ENCODE peak calls at places on chromosomes 16 and 17, in seven cellular contexts. A is HepG2, I is SK-N-SH, H is HCT116, Y is K562, F is H1, R is GM12878. E is an unnamed sample.

GRCh38 chr17:31428111-31428510 is 36.6 kb downstream of the RAB11FIP4 start:
- DNase-seq in A (no peak), I (no peak), H (no peak), Y (no peak), F (no peak), R (no peak), E (no peak)

GRCh38 chr16:20940864-20941634 is 40.5 kb downstream of the LYRM1 start:
- DNase-seq in A (no peak), I (no peak), H (no peak), Y (no peak), F (no peak), R (no peak), E (no peak)

GRCh38 chr16:56005958-56006357 is 130.8 kb upstream of the CES5A start:
- DNase-seq in A (no peak), I (no peak), H (no peak), Y (no peak), F (no peak), R (no peak), E (no peak)

GRCh38 chr16:86872126-86872525 is 293.8 kb downstream of the FOXL1 start:
- DNase-seq in A (no peak), I (no peak), H (no peak), Y (no peak), F (no peak), R (no peak), E (no peak)

GRCh38 chr17:40975516-40975915 is 8.6 kb downstream of the KRT40 start:
- DNase-seq in A (no peak), I (no peak), H (no peak), Y (no peak), F (no peak), R (no peak), E (no peak)

GRCh38 chr17:8463089-8463488 is 27.4 kb downstream of the NDEL1 start:
- DNase-seq in A (no peak), I (no peak), H (no peak), Y (no peak), F (no peak), R (no peak), E (no peak)

GRCh38 chr16:89828199-89828869 is at the start of gene SPIRE2:
- DNase-seq in A (no peak), I (peak; percentile 95), H (no peak), Y (peak; percentile 85), F (peak; percentile 88), R (no peak), E (no peak)

GRCh38 chr17:60256174-60256573 is 106.4 kb downstream of the CA4 start:
- DNase-seq in A (no peak), I (no peak), H (no peak), Y (no peak), F (no peak), R (no peak), E (no peak)

GRCh38 chr16:73173396-73173795 is 125.5 kb upstream of the ZFHX3 start:
- DNase-seq in A (no peak), I (no peak), H (no peak), Y (no peak), F (no peak), R (no peak), E (no peak)

GRCh38 chr17:67011527-67012175 is 32.7 kb upstream of the CACNG1 start:
- DNase-seq in A (no peak), I (no peak), H (no peak), Y (no peak), F (no peak), R (no peak), E (no peak)

GRCh38 chr17:57585341-57586098 is 159.6 kb downstream of the CCDC182 start:
- DNase-seq in A (no peak), I (peak; percentile 85), H (no peak), Y (no peak), F (no peak), R (no peak), E (no peak)

GRCh38 chr16:1770328-1771071 is 843 bp downstream of the NME3 start:
- DNase-seq in A (no peak), I (peak; percentile 76), H (peak; percentile 62), Y (no peak), F (peak; percentile 76), R (no peak), E (no peak)

GRCh38 chr17:82799591-82799990 is 40.2 kb downstream of the ZNF750 start:
- DNase-seq in A (no peak), I (no peak), H (no peak), Y (no peak), F (no peak), R (no peak), E (no peak)

GRCh38 chr16:27500801-27501200 is 48.9 kb downstream of the GTF3C1 start:
- DNase-seq in A (no peak), I (no peak), H (no peak), Y (no peak), F (no peak), R (no peak), E (no peak)

GRCh38 chr17:82914375-82914774 is 74.6 kb upstream of the ZNF750 start:
- DNase-seq in A (no peak), I (no peak), H (no peak), Y (no peak), F (no peak), R (no peak), E (no peak)

GRCh38 chr16:89560413-89561194 is at the start of gene RPL13:
- DNase-seq in A (peak; percentile 95), I (peak; percentile 97), H (peak; percentile 93), Y (peak; percentile 97), F (peak; percentile 92), R (peak; percentile 67), E (no peak)

GRCh38 chr16:80623376-80623775 is 82.6 kb downstream of the DYNLRB2 start:
- DNase-seq in A (no peak), I (no peak), H (no peak), Y (no peak), F (no peak), R (no peak), E (no peak)

GRCh38 chr17:82098939-82099765 is 1.1 kb upstream of the FASN start:
- DNase-seq in A (no peak), I (no peak), H (no peak), Y (no peak), F (no peak), R (no peak), E (no peak)

GRCh38 chr16:19406891-19407491 is 10.7 kb upstream of the TMC5 start:
- DNase-seq in A (no peak), I (no peak), H (no peak), Y (no peak), F (no peak), R (no peak), E (no peak)

GRCh38 chr16:19415918-19416317 is 1.8 kb upstream of the TMC5 start:
- DNase-seq in A (no peak), I (no peak), H (no peak), Y (no peak), F (no peak), R (no peak), E (no peak)

GRCh38 chr16:19411298-19411697 is 6.4 kb upstream of the TMC5 start:
- DNase-seq in A (no peak), I (no peak), H (no peak), Y (no peak), F (no peak), R (no peak), E (no peak)

GRCh38 chr16:19415461-19415860 is 2.2 kb upstream of the TMC5 start:
- DNase-seq in A (no peak), I (no peak), H (no peak), Y (no peak), F (no peak), R (no peak), E (no peak)

DNA sequence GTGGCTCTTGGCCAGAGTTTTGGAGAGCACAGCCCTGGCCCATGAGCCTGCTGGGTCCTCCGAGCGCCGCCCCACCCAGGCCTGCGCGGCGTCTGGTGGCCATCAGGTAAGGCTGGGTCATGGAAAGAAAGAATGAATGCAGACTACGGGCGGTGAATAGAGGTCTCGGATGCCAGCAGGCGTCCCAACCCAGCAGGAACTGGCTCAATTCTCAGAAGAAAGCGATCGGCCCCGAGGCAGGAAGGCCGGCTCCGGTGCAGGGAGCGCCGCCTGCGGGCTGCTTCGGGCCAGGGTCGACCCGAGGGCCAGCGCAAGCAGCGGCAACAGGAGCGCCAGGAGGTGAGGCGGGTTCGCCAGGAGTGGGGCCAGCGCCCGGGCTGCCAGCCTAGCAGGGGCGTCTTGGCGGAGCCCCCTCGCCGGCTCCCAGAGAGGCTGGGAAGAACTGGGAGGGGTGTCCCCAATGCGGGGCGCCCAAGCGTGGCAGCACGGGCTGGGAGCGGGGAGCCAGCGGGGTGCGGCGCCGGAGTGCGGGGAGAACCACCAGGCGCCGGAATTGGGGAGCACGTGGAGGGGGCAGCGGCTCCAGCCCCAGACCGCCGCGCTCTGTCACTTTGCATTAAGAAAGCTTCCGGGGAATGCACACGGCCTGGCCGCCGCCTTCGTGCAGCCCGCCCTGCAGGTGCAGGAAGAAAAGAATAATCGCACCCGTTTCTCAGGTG is 7.1 kb upstream of the TMC5 start:
- DNase-seq in A (no peak), I (peak; percentile 76), H (no peak), Y (no peak), F (peak; percentile 84), R (no peak), E (no peak)
- TF ChIP-seq SIN3A in A (no peak), I (no peak), H (no peak), Y (no peak), F (no peak), R (no peak), E (no peak)

GRCh38 chr17:76025294-76025693 is 1.8 kb downstream of the EVPL start:
- DNase-seq in A (no peak), I (no peak), H (no peak), Y (no peak), F (no peak), R (no peak), E (no peak)

GRCh38 chr17:76023900-76024237 is 3.2 kb downstream of the EVPL start:
- DNase-seq in A (no peak), I (no peak), H (no peak), Y (no peak), F (no peak), R (no peak), E (no peak)

GRCh38 chr17:76026714-76027158 is 370 bp downstream of the EVPL start:
- DNase-seq in A (no peak), I (no peak), H (no peak), Y (no peak), F (no peak), R (no peak), E (no peak)

GRCh38 chr17:76024353-76024752 is 2.8 kb downstream of the EVPL start:
- DNase-seq in A (no peak), I (no peak), H (no peak), Y (no peak), F (no peak), R (no peak), E (no peak)

GRCh38 chr17:76027159-76027839 is at the start of gene EVPL:
- DNase-seq in A (peak; percentile 79), I (no peak), H (peak; percentile 85), Y (no peak), F (no peak), R (no peak), E (no peak)
- TF ChIP-seq SIN3A in A (no peak), I (no peak), H (no peak), Y (no peak), F (no peak), R (no peak), E (no peak)

GRCh38 chr17:55274371-55275255 is 9.9 kb downstream of the HLF start:
- DNase-seq in A (no peak), I (no peak), H (no peak), Y (no peak), F (no peak), R (no peak), E (no peak)
- TF ChIP-seq SIN3A in A (peak; percentile 30), I (no peak), H (no peak), Y (no peak), F (no peak), R (no peak), E (no peak)

GRCh38 chr16:79062336-79062735 is 538.2 kb downstream of the MAF start:
- DNase-seq in A (no peak), I (no peak), H (no peak), Y (no peak), F (no peak), R (no peak), E (no peak)
- TF ChIP-seq SIN3A in A (no peak), I (no peak), H (no peak), Y (no peak), F (no peak), R (no peak), E (no peak)

E was measured in Panc1.